ENCODE peak calls at places on chromosomes 4 and X, in nine cellular contexts. S is CD8-positive, alpha-beta T cell; B is bronchial epithelial cell; Q is IMR-90; F is mesothelial cell of epicardium; D is tibial nerve; H is fibroblast of pulmonary artery; K is psoas muscle; G is fibroblast of mammary gland. O is an unnamed sample.

GRCh38 chr4:17367201-17367600 is 144.7 kb downstream of the QDPR start:
- DNase-seq in Q (no peak), S (no peak), K (no peak), H (no peak), G (peak; percentile 28), B (no peak), F (no peak), D (no peak), O (no peak)

GRCh38 chrX:151396042-151396826 is 772 bp upstream of the VMA21 start:
- DNase-seq in Q (peak; percentile 43), F (no peak), G (peak; percentile 81), D (peak; percentile 4), S (no peak), H (no peak), K (peak; percentile 33), B (peak; percentile 59), O (no peak)

GRCh38 chr4:100632163-100632562 is 114.3 kb upstream of the EMCN start:
- DNase-seq in B (no peak), S (no peak), H (no peak), G (no peak), K (no peak), D (no peak), F (no peak), Q (no peak), O (no peak)

GRCh38 chr4:168689791-168690190 is 192.9 kb downstream of the PALLD start:
- DNase-seq in S (no peak), B (no peak), K (no peak), Q (no peak), G (no peak), D (no peak), H (no peak), F (no peak), O (no peak)

GRCh38 chr4:65623509-65623908 is 46.8 kb downstream of the EPHA5 start:
- DNase-seq in Q (peak; percentile 67), D (no peak), H (peak; percentile 68), K (no peak), F (no peak), G (peak; percentile 66), S (no peak), B (peak; percentile 79), O (no peak)

GRCh38 chrX:114127005-114127404 is 456.9 kb upstream of the HTR2C start:
- DNase-seq in Q (no peak), K (no peak), S (no peak), G (no peak), D (no peak), H (no peak), F (no peak), B (no peak), O (no peak)

GRCh38 chr4:55033296-55033695 is 92.1 kb downstream of the KDR start:
- DNase-seq in G (no peak), B (peak; percentile 72), Q (no peak), K (no peak), D (no peak), S (no peak), F (no peak), H (peak; percentile 30), O (no peak)

GRCh38 chrX:38260231-38260630 is 39.6 kb upstream of the SRPX start:
- DNase-seq in F (no peak), S (no peak), K (no peak), B (peak; percentile 29), H (peak; percentile 21), G (peak; percentile 40), D (no peak), Q (peak; percentile 11), O (no peak)

GRCh38 chr4:82583897-82584604 is 22.3 kb upstream of the TMEM150C start:
- DNase-seq in D (no peak), F (no peak), S (no peak), K (no peak), Q (no peak), B (no peak), G (no peak), H (no peak), O (no peak)

GRCh38 chr4:69713593-69713992 is 46.8 kb downstream of the SULT1B1 start:
- DNase-seq in H (peak; percentile 80), G (peak; percentile 81), D (peak; percentile 58), Q (no peak), F (no peak), S (no peak), B (peak; percentile 69), K (no peak), O (no peak)

GRCh38 chr4:125244848-125245450 is 69.8 kb upstream of the FAT4 start:
- DNase-seq in F (no peak), G (peak; percentile 43), D (no peak), K (no peak), S (no peak), B (peak; percentile 44), Q (peak; percentile 47), H (peak; percentile 69), O (no peak)

GRCh38 chr4:152099061-152099425 is 338.2 kb upstream of the GATB start:
- DNase-seq in K (no peak), Q (no peak), D (no peak), H (no peak), S (no peak), B (no peak), G (no peak), F (no peak), O (no peak)

GRCh38 chrX:20498851-20499635 is 232.3 kb upstream of the RPS6KA3 start:
- DNase-seq in B (no peak), D (no peak), G (no peak), S (no peak), F (no peak), Q (peak; percentile 64), H (peak; percentile 12), K (no peak), O (no peak)

GRCh38 chr4:143026459-143027170 is 158.1 kb upstream of the USP38 start:
- DNase-seq in B (no peak), Q (peak; percentile 7), D (no peak), K (no peak), H (no peak), S (no peak), F (no peak), G (peak; percentile 10), O (no peak)

GRCh38 chr4:4333265-4333706 is 43.2 kb downstream of the ZBTB49 start:
- DNase-seq in B (no peak), H (peak; percentile 96), K (peak; percentile 31), S (no peak), Q (peak; percentile 84), D (no peak), F (peak; percentile 46), G (peak; percentile 49), O (no peak)

GRCh38 chrX:101602077-101602476 is 15.7 kb downstream of the ARMCX6 start:
- DNase-seq in G (peak; percentile 77), Q (peak; percentile 62), H (no peak), S (no peak), B (no peak), K (no peak), F (no peak), D (no peak), O (no peak)

GRCh38 chr4:40316782-40317635 is 18.1 kb upstream of the CHRNA9 start:
- DNase-seq in B (peak; percentile 97), G (peak; percentile 97), K (no peak), H (peak; percentile 98), S (peak; percentile 43), D (peak; percentile 42), Q (peak; percentile 91), F (peak; percentile 58), O (peak; percentile 38)

GRCh38 chr4:183469327-183469726 is 24.9 kb downstream of the CDKN2AIP start:
- DNase-seq in K (no peak), F (no peak), H (no peak), S (no peak), G (peak; percentile 14), D (no peak), B (no peak), Q (no peak), O (no peak)

GRCh38 chrX:142089193-142089592 is 115.9 kb downstream of the MAGEC2 start:
- DNase-seq in D (no peak), K (no peak), F (no peak), Q (peak; percentile 1), H (peak; percentile 44), B (peak; percentile 4), S (no peak), G (peak; percentile 8), O (no peak)
- TF ChIP-seq CTCF in D (peak; percentile 33), K (no peak), F (no peak), Q (peak; percentile 23), H (peak; percentile 49), B (peak; percentile 16), S (no peak), G (peak; percentile 19), O (no peak)

DNA sequence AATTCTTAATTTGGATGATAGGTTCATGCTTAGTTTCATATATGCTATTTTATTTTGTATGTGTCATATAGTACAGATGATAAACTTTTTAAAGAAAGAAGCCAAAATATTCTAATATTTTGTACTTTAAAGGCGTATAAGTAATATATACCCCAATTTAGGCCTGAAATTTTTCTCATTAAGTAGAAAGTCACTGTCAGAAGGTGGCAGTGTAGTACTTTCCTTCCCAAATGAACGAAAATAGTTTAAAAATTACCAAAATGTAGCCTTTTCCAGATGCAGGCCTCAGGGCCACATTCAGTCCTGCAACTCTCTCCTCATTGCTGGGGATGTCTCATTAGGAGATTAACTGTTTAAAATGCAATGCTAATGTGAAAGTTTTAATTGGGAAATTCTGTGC is 1263.6 kb downstream of the C4orf33 start:
- DNase-seq in S (no peak), F (no peak), Q (peak; percentile 35), K (no peak), B (peak; percentile 13), G (peak; percentile 58), D (no peak), H (peak; percentile 70), O (no peak)
- TF ChIP-seq CTCF in S (no peak), F (no peak), Q (peak; percentile 78), K (no peak), B (no peak), G (peak; percentile 52), D (no peak), H (peak; percentile 59), O (no peak)

DNA sequence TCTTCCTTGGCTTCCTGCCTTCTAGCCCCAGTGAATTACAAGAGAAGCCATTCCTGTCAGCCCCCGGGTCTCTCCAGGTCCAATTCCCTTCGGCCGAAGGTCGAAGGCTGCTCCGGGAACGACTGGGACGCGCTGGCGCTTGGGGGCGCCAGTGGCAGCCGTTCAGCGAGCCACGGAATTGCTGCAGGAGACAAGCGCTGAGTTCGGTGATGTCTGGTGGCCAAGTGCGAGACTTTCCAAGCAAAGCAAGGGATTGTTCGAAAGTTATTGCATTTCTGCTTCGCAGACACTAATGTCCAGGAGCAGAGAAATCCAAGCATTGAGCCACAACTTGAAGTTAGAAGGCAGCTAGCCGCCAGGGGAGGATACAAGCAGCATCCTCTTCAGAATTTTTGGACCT is 1.1 kb upstream of the DKK2 start:
- DNase-seq in Q (peak; percentile 2), K (peak; percentile 48), D (peak; percentile 39), S (no peak), G (peak; percentile 39), H (peak; percentile 42), B (peak; percentile 17), F (peak; percentile 62), O (no peak)
- TF ChIP-seq CTCF in Q (peak; percentile 44), K (peak; percentile 49), D (peak; percentile 42), S (no peak), G (peak; percentile 55), H (peak; percentile 58), B (peak; percentile 67), F (no peak), O (no peak)

DNA sequence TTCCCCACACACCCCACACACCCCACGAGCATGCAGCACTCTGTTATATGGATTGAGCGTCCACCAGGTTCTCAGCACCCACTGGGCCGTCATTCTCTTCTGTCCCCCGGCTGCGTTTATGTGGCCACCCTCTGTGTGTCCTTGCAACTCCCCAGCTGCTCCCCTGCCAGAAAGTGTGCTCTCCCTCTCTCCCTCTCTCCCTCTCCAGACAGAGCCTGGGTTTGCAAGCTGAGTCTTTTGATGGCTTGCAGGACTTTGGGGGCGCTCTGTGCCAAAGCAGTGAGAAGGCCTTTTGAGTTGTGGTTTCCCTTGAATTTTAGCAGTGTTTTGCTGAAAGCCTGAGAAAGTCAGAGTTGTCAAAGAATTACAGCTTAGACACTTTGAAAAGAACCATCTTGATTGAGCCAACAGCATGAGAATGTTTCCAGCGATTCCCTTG is 173.5 kb downstream of the DCLK2 start:
- DNase-seq in H (no peak), G (no peak), F (no peak), K (no peak), S (no peak), Q (no peak), D (no peak), B (no peak), O (no peak)
- TF ChIP-seq CTCF in H (no peak), G (no peak), F (no peak), K (no peak), S (no peak), Q (no peak), D (no peak), B (no peak), O (no peak)

O was measured in activated B cell treated with CpG ODN at 0.5 μM for 24 hours.